ENCODE peak calls at places on chromosomes 7 and 10, in nine cellular contexts. H is K562, N is IMR-90, Q is psoas muscle, O is thyroid gland, R is PC-3, Y is uterus, Z is heart right ventricle, E is mucosa of descending colon. P is an unnamed sample.

GRCh38 chr10:31321396-31321941 is 2.5 kb downstream of the ZEB1 start:
- DNase-seq in H (no peak), N (peak; percentile 24), Q (no peak), O (no peak), R (no peak), Y (no peak), Z (peak; percentile 4), E (no peak), P (no peak)

GRCh38 chr10:123967626-123968243 is 76.1 kb upstream of the CPXM2 start:
- DNase-seq in H (peak; percentile 73), N (peak; percentile 11), Q (peak; percentile 74), O (peak; percentile 71), R (peak; percentile 63), Y (peak; percentile 75), Z (peak; percentile 64), E (no peak), P (peak; percentile 73)

GRCh38 chr7:66443946-66444345 is 184.7 kb upstream of the KCTD7 start:
- DNase-seq in H (no peak), N (no peak), Q (no peak), O (no peak), R (no peak), Y (no peak), Z (no peak), E (no peak), P (no peak)

GRCh38 chr10:104323721-104324686 is 14.3 kb downstream of the ITPRIP start:
- DNase-seq in H (no peak), N (no peak), Q (no peak), O (no peak), R (no peak), Y (no peak), Z (no peak), E (peak; percentile 64), P (no peak)

GRCh38 chr10:35379226-35380137 is 43.2 kb downstream of the CCNY start:
- DNase-seq in H (peak; percentile 93), N (peak; percentile 88), Q (no peak), O (no peak), R (peak; percentile 40), Y (no peak), Z (peak; percentile 80), E (no peak), P (peak; percentile 32)

GRCh38 chr10:84076540-84077195 is 62.6 kb upstream of the GHITM start:
- DNase-seq in H (peak; percentile 54), N (peak; percentile 18), Q (no peak), O (no peak), R (no peak), Y (peak; percentile 27), Z (no peak), E (no peak), P (no peak)

GRCh38 chr7:42691030-42691639 is 220.7 kb downstream of the C7orf25 start:
- DNase-seq in H (peak; percentile 12), N (peak; percentile 39), Q (no peak), O (peak; percentile 20), R (peak; percentile 73), Y (no peak), Z (no peak), E (no peak), P (no peak)

GRCh38 chr7:81957517-81957916 is 187.7 kb upstream of the HGF start:
- DNase-seq in H (no peak), N (no peak), Q (no peak), O (no peak), R (no peak), Y (no peak), Z (no peak), E (no peak), P (no peak)

GRCh38 chr7:1567082-1567771 is 2.6 kb downstream of the PSMG3 start:
- DNase-seq in H (peak; percentile 58), N (peak; percentile 79), Q (no peak), O (peak; percentile 80), R (peak; percentile 90), Y (no peak), Z (no peak), E (peak; percentile 75), P (no peak)

GRCh38 chr7:1566687-1567081 is 3.1 kb downstream of the PSMG3 start:
- DNase-seq in H (no peak), N (no peak), Q (no peak), O (peak; percentile 35), R (no peak), Y (no peak), Z (no peak), E (peak; percentile 77), P (no peak)

GRCh38 chr7:1569016-1569415 is 816 bp downstream of the PSMG3 start:
- DNase-seq in H (peak; percentile 49), N (peak; percentile 41), Q (no peak), O (no peak), R (peak; percentile 62), Y (no peak), Z (no peak), E (peak; percentile 64), P (no peak)

GRCh38 chr7:1569440-1569832 is 396 bp downstream of the PSMG3 start:
- DNase-seq in H (no peak), N (no peak), Q (no peak), O (no peak), R (no peak), Y (no peak), Z (no peak), E (no peak), P (no peak)

GRCh38 chr7:1567893-1568292 is 1.9 kb downstream of the PSMG3 start:
- DNase-seq in H (no peak), N (peak; percentile 95), Q (no peak), O (no peak), R (peak; percentile 84), Y (no peak), Z (no peak), E (peak; percentile 56), P (no peak)
- H3K4me1 ChIP-seq in H (peaks cover 64% of the 10 kb centered on the region), N (peaks cover 14% of the 10 kb centered on the region), Q (peaks cover 34% of the 10 kb centered on the region), O (peaks cover 37% of the 10 kb centered on the region), R (peaks cover 46% of the 10 kb centered on the region), Y (peaks cover 6% of the 10 kb centered on the region), Z (peaks cover 21% of the 10 kb centered on the region), E (peaks cover 36% of the 10 kb centered on the region), P (peaks cover 25% of the 10 kb centered on the region)

DNA sequence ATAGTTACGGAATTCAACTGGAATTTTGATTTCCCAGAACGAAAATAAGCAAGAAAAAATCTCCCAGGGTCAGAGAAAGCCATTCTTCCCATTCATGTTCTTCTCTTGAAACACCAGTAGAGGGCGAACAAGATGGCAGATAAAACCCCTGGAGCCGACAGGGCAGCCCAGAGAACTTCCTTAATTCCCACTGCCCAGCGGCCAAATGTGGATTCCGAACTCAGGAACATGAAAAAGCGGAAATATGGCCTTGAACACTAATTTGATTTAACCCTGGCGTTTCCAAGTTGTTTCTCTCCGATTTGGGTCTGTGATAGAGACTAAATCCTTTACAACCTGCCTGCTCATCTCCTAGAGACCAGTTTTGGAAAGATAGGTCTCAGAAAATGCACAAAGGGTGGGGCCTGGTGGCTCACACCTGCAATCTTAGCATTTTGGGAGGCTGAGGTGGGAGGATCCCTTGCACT is 100.7 kb upstream of the WAC start:
- DNase-seq in H (peak; percentile 75), N (peak; percentile 75), Q (peak; percentile 31), O (peak; percentile 57), R (peak; percentile 64), Y (peak; percentile 23), Z (peak; percentile 68), E (no peak), P (peak; percentile 61)
- TF ChIP-seq CTCF in H (peak; percentile 77), N (peak; percentile 77), Q (peak; percentile 80), O (peak; percentile 76), R (peak; percentile 80), Y (peak; percentile 61), Z (peak; percentile 75), E (peak; percentile 62), P (peak; percentile 73)

GRCh38 chr10:88991900-88992237 is 1.3 kb downstream of the FAS start:
- DNase-seq in H (no peak), N (no peak), Q (no peak), O (no peak), R (no peak), Y (no peak), Z (no peak), E (no peak), P (no peak)

GRCh38 chr10:88989824-88990527 is 622 bp upstream of the FAS start:
- DNase-seq in H (no peak), N (peak; percentile 86), Q (no peak), O (no peak), R (peak; percentile 47), Y (peak; percentile 64), Z (no peak), E (no peak), P (no peak)

GRCh38 chr10:88990528-88991160 is at the start of gene FAS:
- DNase-seq in H (no peak), N (peak; percentile 57), Q (peak; percentile 72), O (peak; percentile 84), R (peak; percentile 66), Y (peak; percentile 75), Z (peak; percentile 81), E (peak; percentile 90), P (peak; percentile 78)

GRCh38 chr10:88992945-88993537 is 2.4 kb downstream of the FAS start:
- DNase-seq in H (no peak), N (peak; percentile 54), Q (no peak), O (no peak), R (peak; percentile 31), Y (no peak), Z (no peak), E (no peak), P (no peak)

DNA sequence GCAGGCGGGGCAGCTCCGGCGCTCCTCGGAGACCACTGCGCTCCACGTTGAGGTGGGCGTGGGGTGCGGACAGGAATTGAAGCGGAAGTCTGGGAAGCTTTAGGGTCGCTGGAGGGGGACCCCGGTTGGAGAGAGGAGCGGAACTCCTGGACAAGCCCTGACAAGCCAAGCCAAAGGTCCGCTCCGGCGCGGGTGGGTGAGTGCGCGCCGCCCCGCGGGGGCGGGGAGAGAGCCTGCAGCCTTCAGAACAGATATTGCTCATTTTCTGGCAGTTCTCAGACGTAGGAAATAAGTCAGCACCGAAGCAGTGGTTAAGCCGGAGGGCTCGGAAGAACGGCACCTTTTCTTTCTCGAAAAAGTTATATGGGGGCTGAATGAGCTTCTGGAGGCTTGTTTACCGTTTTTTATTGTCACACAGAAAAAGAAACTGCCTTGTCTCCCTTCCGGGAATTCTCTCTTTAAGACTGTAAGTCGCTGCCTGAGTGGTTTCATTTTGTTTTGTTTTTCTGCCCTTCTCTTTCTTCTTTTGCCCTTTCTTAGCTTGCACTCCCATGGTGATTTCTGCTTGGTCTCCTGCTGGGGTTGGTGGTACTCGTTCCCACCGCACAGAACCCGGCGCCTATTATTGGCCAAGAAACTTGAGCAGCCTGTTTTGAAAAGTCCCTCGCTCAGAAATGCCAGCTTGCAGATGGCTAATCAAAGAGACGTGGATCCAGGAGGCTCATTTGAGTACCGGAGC is 732 bp downstream of the FAS start:
- DNase-seq in H (peak; percentile 34), N (peak; percentile 68), Q (peak; percentile 79), O (peak; percentile 63), R (peak; percentile 61), Y (peak; percentile 86), Z (peak; percentile 82), E (peak; percentile 81), P (peak; percentile 49)
- H3K4me1 ChIP-seq in H (peaks cover 11% of the 10 kb centered on the region), N (peaks cover 5% of the 10 kb centered on the region), Q (peaks cover 4% of the 10 kb centered on the region), O (peaks cover 6% of the 10 kb centered on the region), R (peaks cover 28% of the 10 kb centered on the region), Y (no peaks in the 10 kb centered on the region), Z (peaks cover 16% of the 10 kb centered on the region), E (peaks cover 36% of the 10 kb centered on the region), P (peaks cover 16% of the 10 kb centered on the region)

GRCh38 chr10:113683300-113683699 is 3.6 kb downstream of the CASP7 start:
- DNase-seq in H (no peak), N (no peak), Q (no peak), O (no peak), R (no peak), Y (no peak), Z (no peak), E (no peak), P (no peak)

GRCh38 chr10:113680172-113681111 is 730 bp downstream of the CASP7 start:
- DNase-seq in H (peak; percentile 6), N (peak; percentile 73), Q (peak; percentile 43), O (peak; percentile 57), R (peak; percentile 69), Y (peak; percentile 30), Z (peak; percentile 26), E (peak; percentile 75), P (peak; percentile 54)

GRCh38 chr10:113681533-113682470 is 2.1 kb downstream of the CASP7 start:
- DNase-seq in H (no peak), N (no peak), Q (no peak), O (no peak), R (no peak), Y (no peak), Z (no peak), E (no peak), P (no peak)

GRCh38 chr10:113679463-113680171 is at the start of gene CASP7:
- DNase-seq in H (peak; percentile 63), N (peak; percentile 68), Q (peak; percentile 83), O (peak; percentile 74), R (peak; percentile 72), Y (peak; percentile 76), Z (peak; percentile 79), E (peak; percentile 92), P (peak; percentile 86)
- TF ChIP-seq CTCF in H (peak; percentile 36), N (peak; percentile 14), Q (no peak), O (no peak), R (no peak), Y (no peak), Z (no peak), E (peak; percentile 28), P (no peak)